ENCODE peak calls at places on chromosomes 11 and 22, in eight cellular contexts. C is fibroblast of pulmonary artery, D is T-cell, X is trophoblast cell, R is RCC 7860, I is head of caudate nucleus, F is HepG2, H is GM20000. O is an unnamed sample.

GRCh38 chr11:63613517-63614135 is 607 bp downstream of the PLAAT3 start:
- DNase-seq in C (no peak), D (peak), X (peak), R (no peak), I (peak), F (no peak), H (peak), O (no peak)

GRCh38 chr11:20127671-20128527 is 32.4 kb downstream of the DBX1 start:
- DNase-seq in C (peak), D (peak), X (peak), R (peak), I (peak), F (peak), H (peak), O (peak)

GRCh38 chr22:23289851-23290724 is 109.8 kb downstream of the BCR start:
- DNase-seq in C (peak), D (peak), X (peak), R (peak), I (no peak), F (peak), H (peak), O (peak)

GRCh38 chr11:9806946-9807687 is 143.2 kb downstream of the SWAP70 start:
- DNase-seq in C (no peak), D (no peak), X (no peak), R (no peak), I (no peak), F (no peak), H (no peak), O (no peak)

GRCh38 chr11:123185326-123185725 is 9.7 kb downstream of the CLMP start:
- DNase-seq in C (no peak), D (no peak), X (no peak), R (peak), I (no peak), F (no peak), H (no peak), O (no peak)

GRCh38 chr11:12973529-12974181 is 35.5 kb upstream of the RASSF10 start:
- DNase-seq in C (peak), D (no peak), X (no peak), R (no peak), I (no peak), F (no peak), H (no peak), O (no peak)

GRCh38 chr11:45147871-45148270 is 1.4 kb downstream of the PRDM11 start:
- DNase-seq in C (no peak), D (no peak), X (no peak), R (no peak), I (no peak), F (no peak), H (no peak), O (no peak)

GRCh38 chr22:22914726-22915669 is 27.4 kb downstream of the IGLL5 start:
- DNase-seq in C (no peak), D (no peak), X (no peak), R (no peak), I (no peak), F (no peak), H (no peak), O (no peak)

GRCh38 chr11:112795142-112795815 is 165.9 kb upstream of the NCAM1 start:
- DNase-seq in C (peak), D (no peak), X (peak), R (no peak), I (peak), F (peak), H (peak), O (peak)

GRCh38 chr11:57643802-57644201 is 5.9 kb downstream of the YPEL4 start:
- DNase-seq in C (peak), D (no peak), X (peak), R (no peak), I (no peak), F (no peak), H (no peak), O (no peak)

GRCh38 chr11:74306440-74307175 is 4.8 kb downstream of the P4HA3 start:
- DNase-seq in C (no peak), D (no peak), X (no peak), R (no peak), I (no peak), F (no peak), H (no peak), O (no peak)

GRCh38 chr11:17864478-17864941 is 129.9 kb downstream of the KCNC1 start:
- DNase-seq in C (no peak), D (no peak), X (peak), R (no peak), I (peak), F (no peak), H (no peak), O (no peak)

GRCh38 chr22:36659762-36660509 is 43.6 kb downstream of the CACNG2 start:
- DNase-seq in C (peak), D (no peak), X (peak), R (peak), I (peak), F (peak), H (peak), O (no peak)

GRCh38 chr22:32020117-32020516 is 22.9 kb upstream of the SLC5A1 start:
- DNase-seq in C (peak), D (no peak), X (peak), R (peak), I (no peak), F (peak), H (no peak), O (no peak)

GRCh38 chr22:17239156-17239701 is 20.0 kb upstream of the ADA2 start:
- DNase-seq in C (no peak), D (no peak), X (peak), R (no peak), I (no peak), F (no peak), H (no peak), O (no peak)

GRCh38 chr11:46446343-46446751 is 54.8 kb upstream of the CHRM4 start:
- DNase-seq in C (no peak), D (no peak), X (no peak), R (no peak), I (no peak), F (no peak), H (no peak), O (no peak)

GRCh38 chr22:25334091-25334490 is 114.7 kb downstream of the CRYBB2 start:
- DNase-seq in C (peak), D (peak), X (peak), R (no peak), I (peak), F (peak), H (peak), O (no peak)

GRCh38 chr11:34324466-34324865 is 33.3 kb downstream of the ABTB2 start:
- DNase-seq in C (no peak), D (no peak), X (no peak), R (no peak), I (no peak), F (no peak), H (no peak), O (no peak)

GRCh38 chr22:19275919-19276600 is 15.5 kb downstream of the CLTCL1 start:
- DNase-seq in C (no peak), D (no peak), X (no peak), R (no peak), I (no peak), F (no peak), H (no peak), O (no peak)

GRCh38 chr11:59918987-59919589 is 19.1 kb upstream of the OOSP1 start:
- DNase-seq in C (peak), D (no peak), X (peak), R (peak), I (no peak), F (peak), H (no peak), O (no peak)

O was measured in GM19239.